ENCODE peak calls at places on chromosomes 2 and 18, in ten cellular contexts. G is CD8-positive, alpha-beta memory T cell; I is CD8-positive, alpha-beta T cell; H is MM.1S; L is AG04450; B is BE2C; T is right cardiac atrium; J is stomach; X is NT2/D1; E is cardiac muscle cell. D is an unnamed sample.
A peak's percentile ranks its signal among the peaks of the same experiment; 100 is the strongest.

GRCh38 chr2:108542071-108542470 is 7.8 kb downstream of the LIMS1 start:
- DNase-seq in B (no peak), J (no peak), T (no peak), L (no peak), E (peak; percentile 62), X (no peak), I (no peak), H (no peak), G (no peak), D (no peak)

GRCh38 chr2:163182764-163183354 is 344.3 kb upstream of the KCNH7 start:
- DNase-seq in B (no peak), I (no peak), G (no peak), E (peak; percentile 44), J (no peak), H (peak; percentile 33), L (no peak), T (no peak), X (no peak), D (no peak)

GRCh38 chr2:69082430-69082997 is 69.5 kb downstream of the ANTXR1 start:
- DNase-seq in J (peak; percentile 50), T (peak; percentile 35), G (no peak), L (peak; percentile 80), X (no peak), H (no peak), E (peak; percentile 91), B (peak; percentile 9), I (no peak), D (peak; percentile 78)

GRCh38 chr2:43412121-43412753 is 183.6 kb downstream of the THADA start:
- DNase-seq in L (no peak), T (no peak), J (no peak), H (no peak), B (no peak), I (no peak), X (no peak), E (peak; percentile 53), G (no peak), D (no peak)

GRCh38 chr2:159124441-159124911 is 156.0 kb downstream of the TANC1 start:
- DNase-seq in L (peak; percentile 60), H (no peak), X (peak; percentile 27), E (peak; percentile 93), B (no peak), T (no peak), I (peak; percentile 14), J (peak; percentile 34), G (no peak), D (peak; percentile 18)

GRCh38 chr2:47422560-47422959 is 19.6 kb downstream of the MSH2 start:
- DNase-seq in L (no peak), T (no peak), E (peak; percentile 33), J (no peak), X (no peak), H (no peak), B (no peak), I (no peak), G (no peak), D (no peak)

GRCh38 chr2:97662386-97662894 is 1.4 kb downstream of the ACTR1B start:
- DNase-seq in L (no peak), T (no peak), H (peak; percentile 16), B (no peak), J (no peak), G (peak; percentile 38), E (no peak), X (no peak), I (no peak), D (no peak)

GRCh38 chr2:216799873-216800421 is 59.9 kb downstream of the TNP1 start:
- DNase-seq in I (no peak), B (no peak), J (no peak), X (no peak), G (no peak), L (peak; percentile 32), H (no peak), T (no peak), E (no peak), D (no peak)

GRCh38 chr2:54627973-54628372 is 95.5 kb upstream of the EML6 start:
- DNase-seq in T (no peak), X (no peak), B (no peak), G (no peak), H (no peak), E (no peak), J (no peak), I (no peak), L (no peak), D (no peak)

GRCh38 chr2:170812716-170813585 is 3.7 kb upstream of the GAD1 start:
- DNase-seq in T (no peak), E (peak; percentile 95), H (peak; percentile 73), B (peak; percentile 41), G (peak; percentile 36), J (no peak), X (peak; percentile 90), L (peak; percentile 55), I (no peak), D (no peak)

GRCh38 chr18:48139427-48140347 is 209.2 kb upstream of the SMAD2 start:
- DNase-seq in X (no peak), L (no peak), I (no peak), J (peak; percentile 92), E (no peak), B (peak; percentile 24), G (no peak), T (peak; percentile 44), H (no peak), D (no peak)

GRCh38 chr18:47975105-47975504 is 44.6 kb upstream of the SMAD2 start:
- DNase-seq in L (no peak), J (no peak), G (no peak), T (no peak), E (no peak), X (no peak), I (no peak), H (no peak), B (no peak), D (no peak)

GRCh38 chr2:197307933-197308521 is 2.6 kb downstream of the ANKRD44 start:
- DNase-seq in L (no peak), G (peak; percentile 42), T (no peak), X (no peak), B (no peak), E (no peak), H (no peak), I (peak; percentile 35), J (no peak), D (no peak)
- H3K4me3 ChIP-seq in L (no peak overlapping the region), G (peak overlapping the region; percentile 85), T (no peak overlapping the region), X (no peak overlapping the region), B (no peak overlapping the region), E (no peak overlapping the region), H (peak overlapping the region; percentile 86), I (peak overlapping the region; percentile 71), J (no peak overlapping the region), D (no peak overlapping the region)

GRCh38 chr2:119157850-119158511 is 570 bp downstream of the C1QL2 start:
- DNase-seq in H (no peak), E (no peak), X (no peak), G (no peak), B (no peak), J (no peak), T (no peak), L (no peak), I (no peak), D (no peak)

GRCh38 chr2:119158563-119159347 is at the start of gene C1QL2:
- DNase-seq in X (no peak), E (no peak), J (no peak), G (no peak), L (no peak), I (no peak), B (no peak), T (no peak), H (no peak), D (no peak)

GRCh38 chr2:119156891-119157773 is 1.4 kb downstream of the C1QL2 start:
- DNase-seq in X (no peak), J (no peak), E (no peak), H (no peak), T (no peak), G (no peak), B (no peak), L (no peak), I (no peak), D (no peak)

GRCh38 chr2:119155633-119156032 is 2.9 kb downstream of the C1QL2 start:
- DNase-seq in I (no peak), B (no peak), L (no peak), X (peak; percentile 94), G (no peak), J (no peak), H (no peak), E (no peak), T (no peak), D (no peak)

GRCh38 chr2:119156105-119156890 is 2.3 kb downstream of the C1QL2 start:
- DNase-seq in X (peak; percentile 56), J (no peak), I (no peak), H (no peak), B (no peak), E (no peak), L (no peak), T (no peak), G (no peak), D (no peak)
- H3K27me3 ChIP-seq in X (peaks cover 47% of the 10 kb centered on the region), J (peaks cover 74% of the 10 kb centered on the region), I (peaks cover 3% of the 10 kb centered on the region), H (peaks cover 21% of the 10 kb centered on the region), B (peaks cover 33% of the 10 kb centered on the region), E (peaks cover 100% of the 10 kb centered on the region), L (peaks cover 58% of the 10 kb centered on the region), T (no peaks in the 10 kb centered on the region), G (peaks cover 8% of the 10 kb centered on the region), D (peaks cover 19% of the 10 kb centered on the region)

DNA sequence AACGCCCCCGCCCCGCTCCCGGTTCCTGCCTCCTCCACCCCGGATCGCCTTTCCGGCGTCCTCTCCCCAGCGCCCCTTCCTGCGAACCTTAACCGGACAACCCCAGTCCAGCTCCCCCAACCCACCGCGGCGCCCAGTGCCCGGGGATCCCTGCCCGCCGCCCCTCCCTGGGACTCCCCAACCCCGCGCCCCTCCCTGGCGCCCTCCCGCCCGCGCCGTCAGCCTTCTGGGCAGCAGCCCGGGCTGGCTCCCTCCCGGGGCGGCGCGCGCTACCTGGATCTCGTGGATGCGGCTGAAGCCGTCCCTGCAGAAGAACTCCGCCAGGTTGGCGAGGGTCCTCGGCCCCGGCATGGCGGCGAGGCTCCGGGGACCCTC is 396 bp downstream of the CYP27C1 start:
- DNase-seq in T (peak; percentile 32), G (no peak), I (no peak), H (no peak), X (no peak), E (no peak), L (no peak), J (no peak), B (peak; percentile 19), D (no peak)
- H3K4me3 ChIP-seq in T (peak overlapping the region; percentile 78), G (no peak overlapping the region), I (no peak overlapping the region), H (no peak overlapping the region), X (peak overlapping the region; percentile 81), E (peak overlapping the region; percentile 84), L (peak overlapping the region; percentile 43), J (peak overlapping the region; percentile 50), B (peak overlapping the region; percentile 31), D (peak overlapping the region; percentile 61)

DNA sequence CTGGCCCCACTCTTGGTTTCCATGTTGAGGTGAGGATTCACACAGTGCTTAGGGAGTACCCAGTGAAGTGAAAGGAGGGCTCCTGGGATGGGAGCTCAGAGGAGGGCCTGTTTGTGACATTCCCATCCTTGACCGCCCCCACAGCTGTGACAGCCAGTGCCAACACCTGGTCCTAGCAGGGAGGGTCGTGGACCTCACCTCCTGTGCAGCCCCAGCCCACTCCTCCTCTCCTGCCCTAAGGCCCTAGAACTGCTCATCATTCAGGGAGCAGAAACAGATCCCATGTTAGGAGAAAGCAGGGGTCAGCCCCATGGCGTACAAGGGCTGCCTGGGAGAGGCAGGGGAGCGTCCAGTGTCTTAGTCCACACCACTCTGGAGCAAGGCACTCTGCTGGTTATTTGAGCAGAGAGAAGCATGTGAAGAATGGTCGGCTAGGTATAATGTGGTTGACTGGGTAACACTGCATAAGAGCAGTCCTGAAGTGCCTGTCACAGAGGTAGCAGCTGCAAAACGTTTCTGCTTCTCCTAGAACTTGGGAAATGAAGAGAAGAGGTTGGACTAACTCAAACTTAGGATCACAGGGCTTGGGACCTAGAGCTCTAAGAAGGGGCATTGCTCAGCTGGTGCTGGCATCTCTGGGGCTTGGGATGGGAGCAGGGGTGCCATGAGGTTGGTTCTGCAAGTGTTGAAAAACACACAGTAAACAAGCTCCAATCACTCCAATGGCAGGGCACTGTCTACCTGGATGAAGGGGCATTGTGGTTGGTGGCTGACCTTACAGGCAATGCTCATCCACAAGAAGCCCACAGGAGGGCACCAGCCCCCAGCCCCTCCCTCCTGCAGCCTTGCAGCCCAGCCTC is 55.6 kb downstream of the FAM168B start:
- DNase-seq in T (no peak), B (no peak), G (no peak), X (no peak), J (no peak), L (no peak), I (no peak), E (no peak), H (no peak), D (no peak)
- H3K27me3 ChIP-seq in T (no peaks in the 10 kb centered on the region), B (peaks cover 5% of the 10 kb centered on the region), G (peaks cover 4% of the 10 kb centered on the region), X (peaks cover 35% of the 10 kb centered on the region), J (peaks cover 19% of the 10 kb centered on the region), L (peaks cover 58% of the 10 kb centered on the region), I (no peaks in the 10 kb centered on the region), E (peaks cover 9% of the 10 kb centered on the region), H (no peaks in the 10 kb centered on the region), D (no peaks in the 10 kb centered on the region)